ENCODE peak calls at places on chromosomes 5 and 9, in eight cellular contexts. D, G, L, O, S, V, X and T are unnamed samples.

GRCh38 chr5:98905857-98906688 is 22.7 kb downstream of the CHD1 start:
- DNase-seq in S (no peak), L (no peak), G (peak; percentile 59), X (no peak), O (no peak), V (no peak), D (peak; percentile 31), T (no peak)

GRCh38 chr5:68683632-68684035 is 410.2 kb upstream of the SLC30A5 start:
- DNase-seq in L (peak; percentile 7), S (peak; percentile 30), X (no peak), G (peak; percentile 91), V (no peak), D (no peak), O (no peak), T (no peak)

GRCh38 chr5:139263431-139263975 is 30.0 kb upstream of the MATR3 start:
- DNase-seq in X (no peak), V (no peak), L (no peak), G (no peak), D (no peak), O (no peak), S (no peak), T (no peak)

GRCh38 chr5:69527128-69527745 is 32.8 kb upstream of the GTF2H2C start:
- DNase-seq in V (no peak), D (no peak), G (no peak), S (no peak), X (no peak), O (no peak), L (no peak), T (no peak)

GRCh38 chr9:74379718-74380117 is 117.4 kb upstream of the RORB start:
- DNase-seq in D (no peak), S (no peak), L (no peak), G (peak; percentile 60), O (no peak), X (peak; percentile 8), V (peak; percentile 19), T (no peak)

GRCh38 chr5:132461235-132461634 is 29.3 kb downstream of the IRF1 start:
- DNase-seq in G (no peak), D (no peak), X (no peak), O (no peak), S (no peak), V (no peak), L (no peak), T (no peak)

GRCh38 chr5:135890867-135891266 is 4.8 kb downstream of the IL9 start:
- DNase-seq in D (no peak), X (no peak), S (no peak), O (no peak), G (peak; percentile 15), L (no peak), V (no peak), T (no peak)

GRCh38 chr5:125487231-125487630 is 740.8 kb upstream of the ZNF608 start:
- DNase-seq in S (no peak), D (no peak), G (peak; percentile 19), V (no peak), O (no peak), X (no peak), L (no peak), T (no peak)

GRCh38 chr9:129430940-129431693 is 189.8 kb downstream of the C9orf50 start:
- DNase-seq in O (no peak), X (no peak), L (no peak), D (no peak), V (no peak), G (no peak), S (no peak), T (no peak)

GRCh38 chr9:92171822-92172221 is 56.6 kb upstream of the SPTLC1 start:
- DNase-seq in D (no peak), X (no peak), S (no peak), L (no peak), V (no peak), O (no peak), G (no peak), T (no peak)

GRCh38 chr5:150781706-150782614 is 3.4 kb downstream of the SMIM3 start:
- DNase-seq in L (no peak), S (peak; percentile 78), D (no peak), V (no peak), G (peak; percentile 86), X (no peak), O (no peak), T (no peak)

GRCh38 chr9:4353236-4353635 is 53.4 kb upstream of the GLIS3 start:
- DNase-seq in O (no peak), G (no peak), S (no peak), D (no peak), V (no peak), X (no peak), L (no peak), T (no peak)

GRCh38 chr5:73268826-73269225 is 95.8 kb downstream of the TMEM174 start:
- DNase-seq in O (no peak), X (no peak), G (no peak), V (no peak), L (no peak), S (no peak), D (no peak), T (no peak)

GRCh38 chr9:99414321-99414720 is 192.2 kb downstream of the SEC61B start:
- DNase-seq in L (no peak), O (no peak), G (no peak), X (no peak), V (no peak), D (no peak), S (no peak), T (no peak)

GRCh38 chr9:22990349-22990748 is 543.7 kb downstream of the DMRTA1 start:
- DNase-seq in O (no peak), D (no peak), V (no peak), X (no peak), S (no peak), G (no peak), L (no peak), T (no peak)

GRCh38 chr5:57209316-57210040 is 35.6 kb downstream of the GPBP1 start:
- DNase-seq in O (no peak), V (no peak), G (peak; percentile 28), D (no peak), L (no peak), X (no peak), S (no peak), T (no peak)

GRCh38 chr5:60092671-60093422 is 199.3 kb upstream of the PDE4D start:
- DNase-seq in V (no peak), D (no peak), O (no peak), S (no peak), L (no peak), X (no peak), G (peak; percentile 79), T (no peak)

GRCh38 chr5:107058239-107058638 is 612.5 kb downstream of the EFNA5 start:
- DNase-seq in X (no peak), O (no peak), G (no peak), V (no peak), S (no peak), L (no peak), D (no peak), T (no peak)

GRCh38 chr9:74172874-74173273 is 324.3 kb upstream of the RORB start:
- DNase-seq in X (peak; percentile 30), L (no peak), S (no peak), V (no peak), O (no peak), G (no peak), D (no peak), T (no peak)

GRCh38 chr5:74864823-74865222 is 1.4 kb downstream of the FAM169A start:
- DNase-seq in O (no peak), L (no peak), V (no peak), X (no peak), D (no peak), S (no peak), G (no peak), T (no peak)